ENCODE peak calls at places on chromosome 21, in seven cellular contexts. One of them, this sample, is unnamed.
A peak's percentile ranks its signal among the peaks of the same experiment; 100 is the strongest.

GRCh38 chr21:24217141-24217540 is 1390.1 kb downstream of the MRPL39 start:
- DNase-seq in mesenchymal stem cell: no peak
- DNase-seq in IMR-90: peak; percentile 4
- DNase-seq in H9: no peak
- DNase-seq in H1: no peak
- DNase-seq in mesendoderm: no peak
- DNase-seq in trophoblast cell: no peak
- DNase-seq in this sample: no peak

GRCh38 chr21:41369915-41370839 is 8.3 kb downstream of the MX2 start:
- DNase-seq in mesenchymal stem cell: peak; percentile 10
- DNase-seq in IMR-90: no peak
- DNase-seq in H9: no peak
- DNase-seq in H1: no peak
- DNase-seq in mesendoderm: peak; percentile 49
- DNase-seq in trophoblast cell: no peak
- DNase-seq in this sample: no peak

GRCh38 chr21:36274128-36274527 is 45.9 kb upstream of the MORC3 start:
- DNase-seq in mesenchymal stem cell: no peak
- DNase-seq in IMR-90: no peak
- DNase-seq in H9: no peak
- DNase-seq in H1: no peak
- DNase-seq in mesendoderm: no peak
- DNase-seq in trophoblast cell: no peak
- DNase-seq in this sample: no peak

GRCh38 chr21:38645282-38645681 is 147.0 kb upstream of the ERG start:
- DNase-seq in mesenchymal stem cell: peak; percentile 46
- DNase-seq in IMR-90: peak; percentile 82
- DNase-seq in H9: no peak
- DNase-seq in H1: no peak
- DNase-seq in mesendoderm: no peak
- DNase-seq in trophoblast cell: no peak
- DNase-seq in this sample: no peak

GRCh38 chr21:38897532-38898421 is 92.0 kb downstream of the ETS2 start:
- DNase-seq in mesenchymal stem cell: no peak
- DNase-seq in IMR-90: no peak
- DNase-seq in H9: no peak
- DNase-seq in H1: no peak
- DNase-seq in mesendoderm: no peak
- DNase-seq in trophoblast cell: no peak
- DNase-seq in this sample: no peak

GRCh38 chr21:26148071-26148470 is 22.5 kb downstream of the APP start:
- DNase-seq in mesenchymal stem cell: peak; percentile 40
- DNase-seq in IMR-90: no peak
- DNase-seq in H9: peak; percentile 71
- DNase-seq in H1: no peak
- DNase-seq in mesendoderm: peak; percentile 94
- DNase-seq in trophoblast cell: no peak
- DNase-seq in this sample: peak; percentile 73

GRCh38 chr21:38989745-38990423 is 184.2 kb downstream of the ETS2 start:
- DNase-seq in mesenchymal stem cell: peak; percentile 85
- DNase-seq in IMR-90: peak; percentile 94
- DNase-seq in H9: no peak
- DNase-seq in H1: no peak
- DNase-seq in mesendoderm: no peak
- DNase-seq in trophoblast cell: no peak
- DNase-seq in this sample: peak; percentile 18

GRCh38 chr21:41156128-41156527 is 11.8 kb upstream of the BACE2 start:
- DNase-seq in mesenchymal stem cell: no peak
- DNase-seq in IMR-90: no peak
- DNase-seq in H9: no peak
- DNase-seq in H1: no peak
- DNase-seq in mesendoderm: no peak
- DNase-seq in trophoblast cell: no peak
- DNase-seq in this sample: no peak

GRCh38 chr21:26169061-26169610 is 1.4 kb downstream of the APP start:
- DNase-seq in mesenchymal stem cell: peak; percentile 84
- DNase-seq in IMR-90: peak; percentile 71
- DNase-seq in H9: peak; percentile 39
- DNase-seq in H1: no peak
- DNase-seq in mesendoderm: peak; percentile 72
- DNase-seq in trophoblast cell: no peak
- DNase-seq in this sample: peak; percentile 37

GRCh38 chr21:32306021-32306780 is 7.5 kb downstream of the MRAP start:
- DNase-seq in mesenchymal stem cell: peak; percentile 20
- DNase-seq in IMR-90: no peak
- DNase-seq in H9: peak; percentile 96
- DNase-seq in H1: peak; percentile 86
- DNase-seq in mesendoderm: peak; percentile 96
- DNase-seq in trophoblast cell: no peak
- DNase-seq in this sample: peak; percentile 55

GRCh38 chr21:29316029-29316742 is 17.5 kb downstream of the BACH1 start:
- DNase-seq in mesenchymal stem cell: no peak
- DNase-seq in IMR-90: no peak
- DNase-seq in H9: no peak
- DNase-seq in H1: no peak
- DNase-seq in mesendoderm: no peak
- DNase-seq in trophoblast cell: no peak
- DNase-seq in this sample: no peak

GRCh38 chr21:41874611-41875010 is 4.5 kb downstream of the PRDM15 start:
- DNase-seq in mesenchymal stem cell: no peak
- DNase-seq in IMR-90: no peak
- DNase-seq in H9: no peak
- DNase-seq in H1: no peak
- DNase-seq in mesendoderm: no peak
- DNase-seq in trophoblast cell: no peak
- DNase-seq in this sample: no peak

GRCh38 chr21:41678944-41679343 is 87.9 kb downstream of the RIPK4 start:
- DNase-seq in mesenchymal stem cell: peak; percentile 87
- DNase-seq in IMR-90: peak; percentile 94
- DNase-seq in H9: peak; percentile 98
- DNase-seq in H1: peak; percentile 82
- DNase-seq in mesendoderm: peak; percentile 99
- DNase-seq in trophoblast cell: peak; percentile 100
- DNase-seq in this sample: peak; percentile 90

GRCh38 chr21:26769613-26770188 is 75.5 kb downstream of the ADAMTS1 start:
- DNase-seq in mesenchymal stem cell: peak; percentile 62
- DNase-seq in IMR-90: peak; percentile 73
- DNase-seq in H9: no peak
- DNase-seq in H1: no peak
- DNase-seq in mesendoderm: peak; percentile 33
- DNase-seq in trophoblast cell: no peak
- DNase-seq in this sample: no peak

GRCh38 chr21:39630191-39630591 is 17.5 kb downstream of the B3GALT5 start:
- DNase-seq in mesenchymal stem cell: peak; percentile 76
- DNase-seq in IMR-90: peak; percentile 25
- DNase-seq in H9: no peak
- DNase-seq in H1: no peak
- DNase-seq in mesendoderm: no peak
- DNase-seq in trophoblast cell: no peak
- DNase-seq in this sample: no peak

GRCh38 chr21:29449306-29449940 is 150.7 kb downstream of the BACH1 start:
- DNase-seq in mesenchymal stem cell: no peak
- DNase-seq in IMR-90: no peak
- DNase-seq in H9: no peak
- DNase-seq in H1: no peak
- DNase-seq in mesendoderm: no peak
- DNase-seq in trophoblast cell: no peak
- DNase-seq in this sample: no peak

GRCh38 chr21:41164981-41165650 is 2.8 kb upstream of the BACE2 start:
- DNase-seq in mesenchymal stem cell: no peak
- DNase-seq in IMR-90: peak; percentile 58
- DNase-seq in H9: no peak
- DNase-seq in H1: no peak
- DNase-seq in mesendoderm: no peak
- DNase-seq in trophoblast cell: no peak
- DNase-seq in this sample: no peak

GRCh38 chr21:42526379-42526727 is 12.7 kb downstream of the SLC37A1 start:
- DNase-seq in mesenchymal stem cell: no peak
- DNase-seq in IMR-90: no peak
- DNase-seq in H9: no peak
- DNase-seq in H1: no peak
- DNase-seq in mesendoderm: no peak
- DNase-seq in trophoblast cell: peak; percentile 12
- DNase-seq in this sample: no peak

GRCh38 chr21:14767192-14767852 is 221.2 kb upstream of the SAMSN1 start:
- DNase-seq in mesenchymal stem cell: no peak
- DNase-seq in IMR-90: no peak
- DNase-seq in H9: no peak
- DNase-seq in H1: no peak
- DNase-seq in mesendoderm: no peak
- DNase-seq in trophoblast cell: no peak
- DNase-seq in this sample: no peak
- H3K23ac ChIP-seq in mesenchymal stem cell: no peak overlapping the region
- H3K23ac ChIP-seq in IMR-90: no peak overlapping the region
- H3K23ac ChIP-seq in H9: no peak overlapping the region
- H3K23ac ChIP-seq in H1: no peak overlapping the region
- H3K23ac ChIP-seq in mesendoderm: no peak overlapping the region
- H3K23ac ChIP-seq in trophoblast cell: no peak overlapping the region
- H3K23ac ChIP-seq in this sample: no peak overlapping the region

GRCh38 chr21:14210738-14211137 is at the start of gene LIPI:
- DNase-seq in mesenchymal stem cell: no peak
- DNase-seq in IMR-90: no peak
- DNase-seq in H9: no peak
- DNase-seq in H1: no peak
- DNase-seq in mesendoderm: no peak
- DNase-seq in trophoblast cell: no peak
- DNase-seq in this sample: no peak
- H3K4me2 ChIP-seq in mesenchymal stem cell: no peak within 1 kb of the TSS
- H3K4me2 ChIP-seq in IMR-90: no peak within 1 kb of the TSS
- H3K4me2 ChIP-seq in H9: no peak within 1 kb of the TSS
- H3K4me2 ChIP-seq in H1: no peak within 1 kb of the TSS
- H3K4me2 ChIP-seq in mesendoderm: no peak within 1 kb of the TSS
- H3K4me2 ChIP-seq in trophoblast cell: no peak within 1 kb of the TSS
- H3K4me2 ChIP-seq in this sample: no peak within 1 kb of the TSS

DNA sequence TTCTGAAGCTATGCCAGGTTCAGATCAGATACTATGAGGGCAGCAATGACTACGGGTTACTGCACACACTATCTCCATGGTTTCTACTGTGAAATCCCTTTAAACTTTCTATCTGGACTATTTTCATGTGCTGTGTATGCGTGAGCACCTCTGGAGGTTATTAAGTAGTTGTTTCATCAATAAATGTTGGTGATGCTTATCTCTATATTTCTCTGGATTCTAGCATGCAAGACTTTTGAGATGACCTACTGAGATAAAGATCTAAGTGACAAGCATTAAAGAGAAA is 194.0 kb downstream of the NRIP1 start:
- DNase-seq in mesenchymal stem cell: no peak
- DNase-seq in IMR-90: no peak
- DNase-seq in H9: no peak
- DNase-seq in H1: no peak
- DNase-seq in mesendoderm: no peak
- DNase-seq in trophoblast cell: no peak
- DNase-seq in this sample: no peak
- H3K4me1 ChIP-seq in mesenchymal stem cell: peaks cover 5% of the 10 kb centered on the region
- H3K4me1 ChIP-seq in IMR-90: peaks cover 11% of the 10 kb centered on the region
- H3K4me1 ChIP-seq in H9: no peaks in the 10 kb centered on the region
- H3K4me1 ChIP-seq in H1: no peaks in the 10 kb centered on the region
- H3K4me1 ChIP-seq in mesendoderm: no peaks in the 10 kb centered on the region
- H3K4me1 ChIP-seq in trophoblast cell: peaks cover 18% of the 10 kb centered on the region
- H3K4me1 ChIP-seq in this sample: peaks cover 24% of the 10 kb centered on the region

GRCh38 chr21:45508607-45509565 is 33.4 kb downstream of the SLC19A1 start:
- DNase-seq in mesenchymal stem cell: no peak
- DNase-seq in IMR-90: no peak
- DNase-seq in H9: no peak
- DNase-seq in H1: no peak
- DNase-seq in mesendoderm: peak; percentile 23
- DNase-seq in trophoblast cell: no peak
- DNase-seq in this sample: no peak

GRCh38 chr21:45511007-45511406 is 31.2 kb downstream of the SLC19A1 start:
- DNase-seq in mesenchymal stem cell: no peak
- DNase-seq in IMR-90: no peak
- DNase-seq in H9: no peak
- DNase-seq in H1: no peak
- DNase-seq in mesendoderm: no peak
- DNase-seq in trophoblast cell: no peak
- DNase-seq in this sample: no peak

GRCh38 chr21:45509566-45510465 is 32.4 kb downstream of the SLC19A1 start:
- DNase-seq in mesenchymal stem cell: no peak
- DNase-seq in IMR-90: no peak
- DNase-seq in H9: peak; percentile 61
- DNase-seq in H1: no peak
- DNase-seq in mesendoderm: no peak
- DNase-seq in trophoblast cell: no peak
- DNase-seq in this sample: no peak

GRCh38 chr21:45511661-45512431 is 30.4 kb downstream of the SLC19A1 start:
- DNase-seq in mesenchymal stem cell: no peak
- DNase-seq in IMR-90: no peak
- DNase-seq in H9: no peak
- DNase-seq in H1: no peak
- DNase-seq in mesendoderm: no peak
- DNase-seq in trophoblast cell: no peak
- DNase-seq in this sample: no peak

GRCh38 chr21:45510466-45510955 is 31.7 kb downstream of the SLC19A1 start:
- DNase-seq in mesenchymal stem cell: no peak
- DNase-seq in IMR-90: no peak
- DNase-seq in H9: no peak
- DNase-seq in H1: no peak
- DNase-seq in mesendoderm: no peak
- DNase-seq in trophoblast cell: no peak
- DNase-seq in this sample: no peak
- H3K23ac ChIP-seq in mesenchymal stem cell: no peak overlapping the region
- H3K23ac ChIP-seq in IMR-90: no peak overlapping the region
- H3K23ac ChIP-seq in H9: no peak overlapping the region
- H3K23ac ChIP-seq in H1: no peak overlapping the region
- H3K23ac ChIP-seq in mesendoderm: no peak overlapping the region
- H3K23ac ChIP-seq in trophoblast cell: no peak overlapping the region
- H3K23ac ChIP-seq in this sample: no peak overlapping the region

GRCh38 chr21:31162827-31163226 is 124.6 kb upstream of the KRTAP19-8 start:
- DNase-seq in mesenchymal stem cell: peak; percentile 79
- DNase-seq in IMR-90: peak; percentile 70
- DNase-seq in H9: no peak
- DNase-seq in H1: no peak
- DNase-seq in mesendoderm: no peak
- DNase-seq in trophoblast cell: no peak
- DNase-seq in this sample: no peak
- H3K4me2 ChIP-seq in mesenchymal stem cell: no peak overlapping the region
- H3K4me2 ChIP-seq in IMR-90: no peak overlapping the region
- H3K4me2 ChIP-seq in H9: no peak overlapping the region
- H3K4me2 ChIP-seq in H1: no peak overlapping the region
- H3K4me2 ChIP-seq in mesendoderm: no peak overlapping the region
- H3K4me2 ChIP-seq in trophoblast cell: no peak overlapping the region
- H3K4me2 ChIP-seq in this sample: no peak overlapping the region

DNA sequence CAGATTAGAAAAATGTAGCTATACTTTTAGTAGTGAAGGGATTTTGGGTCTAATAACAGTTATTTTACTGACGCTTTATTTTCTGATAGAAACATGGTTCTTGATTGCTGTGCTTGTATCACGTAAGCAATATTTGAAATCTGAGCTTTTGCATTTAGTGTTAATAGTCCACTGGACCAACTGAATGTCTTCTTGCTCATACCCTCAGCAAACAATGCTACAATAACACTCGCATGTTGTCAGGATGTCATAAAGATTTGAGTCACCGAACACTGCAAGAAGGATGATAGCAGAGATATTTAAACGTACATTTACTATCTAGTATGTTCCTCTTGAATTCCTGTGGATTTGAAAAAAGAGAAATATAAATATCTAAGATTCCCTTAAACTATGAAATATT is 7.5 kb downstream of the DYRK1A start:
- DNase-seq in mesenchymal stem cell: peak; percentile 49
- DNase-seq in IMR-90: peak; percentile 72
- DNase-seq in H9: no peak
- DNase-seq in H1: no peak
- DNase-seq in mesendoderm: no peak
- DNase-seq in trophoblast cell: no peak
- DNase-seq in this sample: no peak
- H3K4me1 ChIP-seq in mesenchymal stem cell: peaks cover 10% of the 10 kb centered on the region
- H3K4me1 ChIP-seq in IMR-90: peaks cover 9% of the 10 kb centered on the region
- H3K4me1 ChIP-seq in H9: peaks cover 4% of the 10 kb centered on the region
- H3K4me1 ChIP-seq in H1: no peaks in the 10 kb centered on the region
- H3K4me1 ChIP-seq in mesendoderm: peaks cover 5% of the 10 kb centered on the region
- H3K4me1 ChIP-seq in trophoblast cell: peaks cover 5% of the 10 kb centered on the region
- H3K4me1 ChIP-seq in this sample: peaks cover 10% of the 10 kb centered on the region

This sample was measured in neuronal stem cell.